ENCODE peak calls at places on chromosomes 12 and 14, in seven cellular contexts. D, E, H, O, V, U and J are unnamed samples. For H3K4me1, the result is how much of the 10 kb centered on the place peaks cover.

GRCh38 chr14:95490727-95491451 is 25.6 kb downstream of the SYNE3 start:
- DNase-seq in D (no peak), E (peak), H (peak), O (no peak), V (no peak), U (no peak), J (peak)

GRCh38 chr12:60209933-60210332 is 614.1 kb downstream of the SLC16A7 start:
- DNase-seq in D (peak), E (no peak), H (no peak), O (no peak), V (no peak), U (no peak), J (no peak)

GRCh38 chr14:19828314-19828713 is 24.7 kb downstream of the OR4N2 start:
- DNase-seq in D (no peak), E (no peak), H (no peak), O (no peak), V (no peak), U (no peak), J (no peak)

GRCh38 chr12:105423921-105424320 is 93.4 kb downstream of the C12orf75 start:
- DNase-seq in D (no peak), E (no peak), H (no peak), O (no peak), V (no peak), U (no peak), J (no peak)

GRCh38 chr14:88164906-88165534 is 158.0 kb downstream of the KCNK10 start:
- DNase-seq in D (no peak), E (no peak), H (no peak), O (no peak), V (no peak), U (no peak), J (no peak)

GRCh38 chr12:43675048-43675904 is 83.3 kb downstream of the PUS7L start:
- DNase-seq in D (no peak), E (no peak), H (no peak), O (no peak), V (no peak), U (no peak), J (no peak)

GRCh38 chr12:13161172-13161571 is 35.4 kb upstream of the EMP1 start:
- DNase-seq in D (no peak), E (no peak), H (no peak), O (no peak), V (no peak), U (no peak), J (no peak)

GRCh38 chr14:101721951-101722661 is 39.4 kb upstream of the PPP2R5C start:
- DNase-seq in D (no peak), E (no peak), H (no peak), O (no peak), V (peak), U (peak), J (peak)

GRCh38 chr14:85359505-85359904 is 170.4 kb upstream of the FLRT2 start:
- DNase-seq in D (no peak), E (no peak), H (no peak), O (no peak), V (no peak), U (no peak), J (no peak)

GRCh38 chr12:95918194-95918993 is 24.0 kb downstream of the CCDC38 start:
- DNase-seq in D (peak), E (no peak), H (peak), O (peak), V (no peak), U (no peak), J (peak)

GRCh38 chr12:46233985-46234384 is 34.9 kb downstream of the SLC38A1 start:
- DNase-seq in D (no peak), E (no peak), H (no peak), O (no peak), V (no peak), U (no peak), J (no peak)

GRCh38 chr14:91229743-91230200 is 14.7 kb downstream of the GPR68 start:
- DNase-seq in D (no peak), E (no peak), H (no peak), O (no peak), V (no peak), U (no peak), J (no peak)

GRCh38 chr12:88156075-88156654 is 14.1 kb downstream of the TMTC3 start:
- DNase-seq in D (no peak), E (no peak), H (no peak), O (no peak), V (no peak), U (no peak), J (no peak)

GRCh38 chr14:32947081-32947480 is 8.4 kb downstream of the NPAS3 start:
- DNase-seq in D (no peak), E (no peak), H (no peak), O (no peak), V (no peak), U (no peak), J (no peak)

GRCh38 chr14:78959674-78960264 is 789.6 kb downstream of the NRXN3 start:
- DNase-seq in D (peak), E (peak), H (peak), O (peak), V (peak), U (peak), J (peak)

GRCh38 chr14:30369531-30370180 is 189.3 kb upstream of the G2E3 start:
- DNase-seq in D (no peak), E (no peak), H (no peak), O (no peak), V (no peak), U (no peak), J (no peak)

GRCh38 chr14:29235991-29236390 is 469.4 kb downstream of the FOXG1 start:
- DNase-seq in D (no peak), E (no peak), H (no peak), O (no peak), V (no peak), U (no peak), J (no peak)

GRCh38 chr12:130514149-130514551 is 176.5 kb downstream of the PIWIL1 start:
- DNase-seq in D (no peak), E (no peak), H (no peak), O (no peak), V (no peak), U (no peak), J (no peak)

GRCh38 chr14:57380935-57381334 is 9.5 kb upstream of the NAA30 start:
- DNase-seq in D (no peak), E (no peak), H (no peak), O (no peak), V (no peak), U (no peak), J (no peak)

GRCh38 chr12:47822863-47823262 is 3.2 kb upstream of the HDAC7 start:
- DNase-seq in D (no peak), E (peak), H (no peak), O (no peak), V (no peak), U (no peak), J (no peak)

GRCh38 chr14:96502621-96503251 is 554 bp downstream of the PAPOLA start:
- DNase-seq in D (peak), E (peak), H (no peak), O (peak), V (peak), U (peak), J (no peak)

GRCh38 chr14:47439953-47440352 is 235.5 kb downstream of the MDGA2 start:
- DNase-seq in D (no peak), E (no peak), H (no peak), O (no peak), V (no peak), U (no peak), J (no peak)

GRCh38 chr14:24629521-24629920 is 4.5 kb downstream of the GZMB start:
- DNase-seq in D (no peak), E (no peak), H (no peak), O (no peak), V (no peak), U (no peak), J (no peak)

GRCh38 chr12:5217936-5218335 is 174.3 kb downstream of the KCNA5 start:
- DNase-seq in D (no peak), E (no peak), H (no peak), O (no peak), V (no peak), U (no peak), J (no peak)

GRCh38 chr14:94897092-94897491 is 127.2 kb upstream of the GSC start:
- DNase-seq in D (no peak), E (no peak), H (no peak), O (no peak), V (no peak), U (no peak), J (no peak)

GRCh38 chr12:2543801-2544200 is 251.0 kb upstream of the FKBP4 start:
- DNase-seq in D (no peak), E (no peak), H (no peak), O (no peak), V (no peak), U (no peak), J (no peak)

GRCh38 chr12:53232641-53233538 is 881 bp upstream of the RARG start:
- DNase-seq in D (peak), E (peak), H (no peak), O (peak), V (no peak), U (peak), J (peak)

GRCh38 chr12:130826151-130826801 is 12.8 kb downstream of the STX2 start:
- DNase-seq in D (peak), E (no peak), H (no peak), O (peak), V (no peak), U (no peak), J (no peak)

GRCh38 chr14:91317381-91318313 is 73.1 kb upstream of the GPR68 start:
- DNase-seq in D (peak), E (peak), H (no peak), O (no peak), V (peak), U (peak), J (peak)

DNA sequence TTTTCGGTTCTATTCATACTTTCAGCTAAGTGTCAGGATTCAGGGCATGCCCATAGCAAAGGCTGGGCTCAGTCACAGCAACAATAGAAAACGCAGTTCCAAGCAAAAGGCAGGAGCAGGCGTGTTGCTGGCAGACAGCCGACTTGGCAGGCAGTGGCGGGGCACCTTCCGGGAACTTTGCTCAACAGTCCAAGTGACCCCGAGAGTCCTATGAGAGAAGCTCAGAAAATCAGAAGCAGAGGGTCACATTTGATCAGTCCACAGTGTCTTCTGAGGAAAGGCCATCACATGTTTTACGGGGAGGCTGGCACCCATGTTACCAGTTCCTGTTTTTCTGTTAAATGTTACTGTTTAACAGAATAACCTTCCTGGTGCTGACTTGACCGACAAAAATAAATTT is 115.0 kb downstream of the DACT1 start:
- DNase-seq in D (peak), E (peak), H (no peak), O (peak), V (peak), U (peak), J (no peak)
- H3K4me1 ChIP-seq in D (under half), E (under half), H (under half), O (under half), V (under half), U (under half), J (under half)

DNA sequence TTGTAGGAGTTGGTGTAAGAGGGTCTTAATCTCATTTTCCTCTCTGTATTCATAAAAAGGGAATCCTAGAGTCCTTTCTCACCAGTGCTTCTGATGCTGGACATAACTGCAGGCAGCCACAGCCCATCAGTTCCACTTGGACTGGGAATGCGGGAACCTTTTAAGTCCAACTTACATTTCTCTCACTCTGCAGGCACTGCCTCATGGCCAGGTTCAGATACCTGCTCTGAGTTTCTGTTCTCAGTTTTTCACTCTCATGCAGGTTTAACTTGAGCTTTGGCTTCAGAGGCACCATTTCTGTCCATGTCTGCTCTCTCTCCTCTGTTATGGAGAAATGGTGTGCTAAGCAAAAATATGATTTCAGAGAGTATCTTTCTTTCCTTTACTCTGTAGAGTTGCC is 4.2 kb downstream of the ACVR1B start:
- DNase-seq in D (no peak), E (no peak), H (no peak), O (no peak), V (no peak), U (no peak), J (no peak)
- H3K4me1 ChIP-seq in D (half or more), E (under half), H (under half), O (under half), V (under half), U (under half), J (under half)

GRCh38 chr14:100147181-100147631 is 12.2 kb downstream of the DEGS2 start:
- DNase-seq in D (no peak), E (no peak), H (no peak), O (no peak), V (no peak), U (no peak), J (no peak)

GRCh38 chr14:100144996-100145646 is 14.3 kb downstream of the DEGS2 start:
- DNase-seq in D (no peak), E (no peak), H (no peak), O (no peak), V (no peak), U (no peak), J (no peak)

GRCh38 chr14:100147691-100148464 is 11.6 kb downstream of the DEGS2 start:
- DNase-seq in D (no peak), E (no peak), H (no peak), O (no peak), V (no peak), U (no peak), J (no peak)

GRCh38 chr14:100145682-100146464 is 13.6 kb downstream of the DEGS2 start:
- DNase-seq in D (no peak), E (no peak), H (no peak), O (no peak), V (no peak), U (no peak), J (no peak)

GRCh38 chr14:100146548-100147091 is 12.8 kb downstream of the DEGS2 start:
- DNase-seq in D (no peak), E (no peak), H (no peak), O (no peak), V (no peak), U (no peak), J (no peak)
- H3K4me1 ChIP-seq in D (under half), E (under half), H (under half), O (under half), V (under half), U (under half), J (under half)

GRCh38 chr12:6376079-6376941 is 947 bp upstream of the SCNN1A start:
- DNase-seq in D (peak), E (peak), H (no peak), O (peak), V (peak), U (peak), J (no peak)
- H3K4me1 ChIP-seq in D (half or more), E (under half), H (half or more), O (half or more), V (under half), U (under half), J (under half)

GRCh38 chr12:16555630-16556029 is 50.3 kb downstream of the LMO3 start:
- DNase-seq in D (no peak), E (no peak), H (no peak), O (no peak), V (no peak), U (no peak), J (peak)

DNA sequence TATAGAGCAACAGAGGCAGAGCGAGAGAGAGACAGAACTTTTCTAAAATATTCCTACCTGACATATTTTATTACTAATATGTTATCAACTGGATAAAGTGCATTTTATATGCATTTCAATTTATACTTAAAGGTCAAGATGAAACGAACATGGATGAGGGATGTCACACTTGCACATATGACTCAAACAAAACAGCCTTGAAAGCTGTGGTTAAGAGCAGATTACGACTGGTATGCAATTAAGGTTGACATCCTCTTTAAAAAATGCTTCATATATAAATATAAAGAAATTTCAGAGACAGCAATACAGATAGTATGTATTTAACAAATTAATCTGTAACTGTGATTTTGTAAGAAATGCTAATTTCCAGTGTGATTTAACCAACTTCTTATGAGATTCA is 52.5 kb downstream of the LMO3 start:
- DNase-seq in D (no peak), E (no peak), H (no peak), O (no peak), V (no peak), U (no peak), J (no peak)
- H3K4me1 ChIP-seq in D (under half), E (under half), H (under half), O (under half), V (under half), U (under half), J (under half)

GRCh38 chr12:9760699-9761406 is at the start of gene CD69:
- DNase-seq in D (no peak), E (no peak), H (no peak), O (no peak), V (no peak), U (no peak), J (no peak)
- H3K4me1 ChIP-seq in D (under half), E (under half), H (under half), O (under half), V (under half), U (under half), J (under half)